ENCODE peak calls at places on chromosomes 2 and 18, in six cellular contexts. A is heart left ventricle, I is left ventricle myocardium inferior, L is A172, X is Caki2, T is cardiac muscle cell. O is an unnamed sample.

GRCh38 chr2:3703741-3704355 is 473 bp downstream of the DCDC2C start:
- DNase-seq in A (no peak), I (no peak), L (no peak), X (no peak), T (no peak), O (no peak)

GRCh38 chr2:136075466-136075865 is 42.5 kb downstream of the CXCR4 start:
- DNase-seq in A (no peak), I (no peak), L (no peak), X (no peak), T (no peak), O (no peak)

GRCh38 chr2:129330504-129330903 is 649.0 kb upstream of the RAB6C start:
- DNase-seq in A (no peak), I (no peak), L (no peak), X (no peak), T (no peak), O (no peak)

GRCh38 chr18:61972389-61973264 is 79.8 kb upstream of the RNF152 start:
- DNase-seq in A (no peak), I (no peak), L (no peak), X (no peak), T (no peak), O (no peak)

GRCh38 chr18:11136241-11136640 is 13.1 kb downstream of the PIEZO2 start:
- DNase-seq in A (no peak), I (no peak), L (no peak), X (no peak), T (no peak), O (no peak)

GRCh38 chr18:59691046-59691395 is 6.2 kb downstream of the CCBE1 start:
- DNase-seq in A (no peak), I (no peak), L (peak; percentile 46), X (no peak), T (no peak), O (no peak)

GRCh38 chr18:57846258-57846657 is 43.1 kb upstream of the ATP8B1 start:
- DNase-seq in A (no peak), I (no peak), L (peak; percentile 90), X (peak; percentile 55), T (peak; percentile 78), O (no peak)

GRCh38 chr2:221124542-221125235 is 447.4 kb downstream of the EPHA4 start:
- DNase-seq in A (no peak), I (no peak), L (peak; percentile 43), X (no peak), T (no peak), O (no peak)

GRCh38 chr2:150211164-150211631 is 276.3 kb downstream of the RND3 start:
- DNase-seq in A (no peak), I (no peak), L (no peak), X (no peak), T (no peak), O (no peak)

GRCh38 chr2:118642501-118642900 is 204.9 kb downstream of the EN1 start:
- DNase-seq in A (no peak), I (no peak), L (no peak), X (no peak), T (no peak), O (no peak)

GRCh38 chr2:68223419-68223818 is 28.9 kb downstream of the PPP3R1 start:
- DNase-seq in A (no peak), I (no peak), L (no peak), X (no peak), T (no peak), O (no peak)

GRCh38 chr18:12839526-12840196 is 44.4 kb downstream of the PTPN2 start:
- DNase-seq in A (no peak), I (no peak), L (no peak), X (no peak), T (no peak), O (no peak)

GRCh38 chr18:79200546-79201268 is 131.5 kb downstream of the ATP9B start:
- DNase-seq in A (no peak), I (peak; percentile 49), L (peak; percentile 41), X (no peak), T (peak; percentile 14), O (peak; percentile 12)

GRCh38 chr18:6435731-6436130 is 21.0 kb upstream of the L3MBTL4 start:
- DNase-seq in A (no peak), I (no peak), L (no peak), X (no peak), T (no peak), O (no peak)

GRCh38 chr18:79250236-79250993 is 145.3 kb upstream of the NFATC1 start:
- DNase-seq in A (no peak), I (no peak), L (no peak), X (no peak), T (no peak), O (no peak)

GRCh38 chr2:43524180-43524965 is 71.5 kb downstream of the THADA start:
- DNase-seq in A (no peak), I (no peak), L (no peak), X (no peak), T (no peak), O (no peak)

GRCh38 chr2:2238726-2239269 is 92.3 kb downstream of the MYT1L start:
- DNase-seq in A (no peak), I (no peak), L (no peak), X (no peak), T (no peak), O (no peak)

GRCh38 chr2:43942881-43943280 is 52.9 kb downstream of the LRPPRC start:
- DNase-seq in A (no peak), I (no peak), L (no peak), X (no peak), T (no peak), O (no peak)

GRCh38 chr18:49094979-49095632 is 144.3 kb upstream of the SMAD7 start:
- DNase-seq in A (no peak), I (no peak), L (peak; percentile 54), X (peak; percentile 38), T (no peak), O (no peak)

GRCh38 chr18:76565238-76566173 is 70.5 kb upstream of the ZNF516 start:
- DNase-seq in A (peak; percentile 78), I (peak; percentile 67), L (peak; percentile 81), X (peak; percentile 85), T (peak; percentile 83), O (no peak)

GRCh38 chr2:33213648-33214047 is 262.8 kb upstream of the RASGRP3 start:
- DNase-seq in A (no peak), I (no peak), L (no peak), X (no peak), T (no peak), O (no peak)

GRCh38 chr2:29219374-29219773 is 104.2 kb downstream of the CLIP4 start:
- DNase-seq in A (no peak), I (no peak), L (no peak), X (no peak), T (no peak), O (no peak)

GRCh38 chr2:220077488-220077887 is 450.1 kb downstream of the SLC4A3 start:
- DNase-seq in A (no peak), I (no peak), L (peak; percentile 53), X (no peak), T (no peak), O (no peak)

GRCh38 chr2:7826656-7827055 is 855.2 kb upstream of the ID2 start:
- DNase-seq in A (no peak), I (no peak), L (no peak), X (no peak), T (no peak), O (no peak)

O was measured in effector CD4-positive, alpha-beta T cell.